ENCODE peak calls at places on chromosomes 16 and 17, in five cellular contexts. Z, M, Y, X and S are unnamed samples.

GRCh38 chr17:54348234-54348633 is 525.5 kb downstream of the KIF2B start:
- DNase-seq in X (no peak), Y (no peak), Z (no peak), M (no peak), S (no peak)

GRCh38 chr16:23187341-23187740 is 4.8 kb downstream of the SCNN1G start:
- DNase-seq in M (no peak), Z (no peak), X (no peak), Y (no peak), S (no peak)

GRCh38 chr16:50744911-50745310 is 3.0 kb downstream of the CYLD start:
- DNase-seq in Z (no peak), Y (no peak), M (no peak), X (no peak), S (no peak)

GRCh38 chr17:12357600-12357999 is 308.1 kb upstream of the MYOCD start:
- DNase-seq in Z (no peak), X (no peak), M (no peak), Y (no peak), S (no peak)

GRCh38 chr16:67529639-67530012 is 997 bp downstream of the RIPOR1 start:
- DNase-seq in Y (no peak), M (no peak), Z (no peak), X (no peak), S (no peak)

GRCh38 chr17:50144845-50145531 is 5.5 kb downstream of the PPP1R9B start:
- DNase-seq in X (no peak), M (no peak), Y (no peak), Z (no peak), S (no peak)

GRCh38 chr17:76893623-76894358 is 25.6 kb downstream of the MGAT5B start:
- DNase-seq in Y (no peak), M (no peak), X (no peak), Z (no peak), S (peak; percentile 18)

GRCh38 chr16:29653436-29653835 is 9.6 kb upstream of the SPN start:
- DNase-seq in X (no peak), Y (no peak), Z (no peak), M (no peak), S (no peak)

GRCh38 chr17:55814377-55814776 is 63.5 kb downstream of the PCTP start:
- DNase-seq in Z (no peak), M (no peak), X (no peak), Y (no peak), S (no peak)

GRCh38 chr16:88803264-88803987 is at the start of gene CDT1:
- DNase-seq in Y (peak; percentile 87), M (peak; percentile 88), Z (peak; percentile 76), X (peak; percentile 93), S (peak; percentile 89)

GRCh38 chr16:82082543-82083244 is 47.6 kb downstream of the HSD17B2 start:
- DNase-seq in M (no peak), Y (no peak), Z (no peak), X (no peak), S (no peak)

GRCh38 chr17:17004251-17004996 is 32.5 kb upstream of the TNFRSF13B start:
- DNase-seq in Y (no peak), X (no peak), M (no peak), Z (no peak), S (no peak)

GRCh38 chr17:3535253-3535995 is 22.2 kb downstream of the TRPV3 start:
- DNase-seq in Y (peak; percentile 79), M (peak; percentile 51), Z (no peak), X (peak; percentile 88), S (peak; percentile 89)

GRCh38 chr17:27633312-27634025 is 2.5 kb downstream of the LGALS9 start:
- DNase-seq in Z (no peak), M (no peak), X (no peak), Y (no peak), S (no peak)

GRCh38 chr16:12206749-12207142 is 230.2 kb downstream of the SNX29 start:
- DNase-seq in Y (no peak), Z (no peak), M (no peak), X (no peak), S (no peak)

GRCh38 chr16:51497541-51498211 is 346.6 kb upstream of the SALL1 start:
- DNase-seq in X (no peak), Y (no peak), M (no peak), Z (no peak), S (no peak)

GRCh38 chr17:19727466-19728113 is 11.2 kb upstream of the SLC47A2 start:
- DNase-seq in Z (no peak), X (peak; percentile 79), Y (no peak), M (no peak), S (no peak)

GRCh38 chr17:71632328-71632727 is 488.5 kb upstream of the SOX9 start:
- DNase-seq in M (no peak), Y (no peak), X (no peak), Z (no peak), S (peak; percentile 14)

GRCh38 chr16:89695086-89695874 is 6.2 kb downstream of the SPATA2L start:
- DNase-seq in X (no peak), Z (no peak), M (no peak), Y (no peak), S (no peak)

GRCh38 chr17:64216030-64216384 is 47.1 kb downstream of the TEX2 start:
- DNase-seq in M (no peak), X (no peak), Z (no peak), Y (no peak), S (no peak)

GRCh38 chr17:17696075-17696474 is 14.8 kb downstream of the RAI1 start:
- DNase-seq in Y (no peak), X (no peak), M (no peak), Z (no peak), S (no peak)

GRCh38 chr17:21010705-21011596 is 31.9 kb downstream of the USP22 start:
- DNase-seq in M (no peak), Z (no peak), Y (no peak), X (peak; percentile 26), S (no peak)

GRCh38 chr17:66520986-66521385 is 218.6 kb downstream of the PRKCA start:
- DNase-seq in Y (no peak), M (no peak), Z (no peak), X (no peak), S (no peak)

GRCh38 chr16:29900102-29900887 is at the start of gene ASPHD1:
- DNase-seq in Y (peak; percentile 88), X (peak; percentile 81), M (peak; percentile 84), Z (peak; percentile 74), S (peak; percentile 76)

GRCh38 chr17:17416400-17417360 is 60.1 kb upstream of the MED9 start:
- DNase-seq in Y (no peak), X (no peak), Z (no peak), M (no peak), S (peak; percentile 35)

GRCh38 chr17:79991924-79992656 is 43.6 kb downstream of the TBC1D16 start:
- DNase-seq in Z (no peak), M (no peak), Y (no peak), X (no peak), S (no peak)

GRCh38 chr17:31564883-31565297 is 173.4 kb downstream of the RAB11FIP4 start:
- DNase-seq in X (no peak), M (no peak), Z (no peak), Y (no peak), S (no peak)